ENCODE peak calls at places on chromosome 13, in seven cellular contexts. S, C, Z, J, B, N and M are unnamed samples.

GRCh38 chr13:31073859-31074718 is 87.6 kb downstream of the HSPH1 start:
- DNase-seq in S (no peak), C (no peak), Z (no peak), J (no peak), B (no peak), N (no peak), M (no peak)

GRCh38 chr13:30159446-30159839 is 147.9 kb downstream of the KATNAL1 start:
- DNase-seq in S (no peak), C (no peak), Z (no peak), J (peak; percentile 31), B (no peak), N (no peak), M (no peak)

GRCh38 chr13:80084086-80084676 is 256.7 kb downstream of the SPRY2 start:
- DNase-seq in S (no peak), C (no peak), Z (no peak), J (no peak), B (no peak), N (no peak), M (no peak)

GRCh38 chr13:94433055-94433947 is 46.2 kb downstream of the DCT start:
- DNase-seq in S (no peak), C (no peak), Z (no peak), J (no peak), B (no peak), N (no peak), M (peak; percentile 26)

GRCh38 chr13:84651288-84651687 is 769.0 kb upstream of the SLITRK1 start:
- DNase-seq in S (peak; percentile 64), C (peak; percentile 49), Z (no peak), J (no peak), B (no peak), N (no peak), M (no peak)

GRCh38 chr13:83975668-83976165 is 93.4 kb upstream of the SLITRK1 start:
- DNase-seq in S (no peak), C (no peak), Z (no peak), J (no peak), B (no peak), N (no peak), M (no peak)

GRCh38 chr13:42068886-42069285 is 20.4 kb downstream of the DGKH start:
- DNase-seq in S (no peak), C (no peak), Z (no peak), J (no peak), B (no peak), N (no peak), M (no peak)

GRCh38 chr13:25067054-25067453 is 28.9 kb upstream of the PABPC3 start:
- DNase-seq in S (no peak), C (no peak), Z (no peak), J (no peak), B (no peak), N (no peak), M (no peak)

GRCh38 chr13:65036999-65037398 is 2193.1 kb downstream of the PCDH9 start:
- DNase-seq in S (no peak), C (no peak), Z (no peak), J (no peak), B (no peak), N (no peak), M (no peak)

GRCh38 chr13:23701646-23702045 is 131.4 kb downstream of the TNFRSF19 start:
- DNase-seq in S (peak; percentile 93), C (peak; percentile 52), Z (no peak), J (no peak), B (peak; percentile 81), N (no peak), M (no peak)

GRCh38 chr13:29587645-29588044 is 7.8 kb downstream of the SLC7A1 start:
- DNase-seq in S (no peak), C (no peak), Z (no peak), J (no peak), B (no peak), N (no peak), M (no peak)

GRCh38 chr13:24270639-24271131 is 38.7 kb upstream of the C1QTNF9 start:
- DNase-seq in S (peak; percentile 84), C (peak; percentile 73), Z (no peak), J (peak; percentile 65), B (peak; percentile 91), N (peak; percentile 48), M (peak; percentile 80)

GRCh38 chr13:76336889-76337844 is 549.0 kb downstream of the KCTD12 start:
- DNase-seq in S (peak; percentile 42), C (no peak), Z (no peak), J (no peak), B (no peak), N (no peak), M (no peak)

GRCh38 chr13:28671393-28671792 is 12.5 kb downstream of the POMP start:
- DNase-seq in S (no peak), C (no peak), Z (no peak), J (no peak), B (no peak), N (no peak), M (no peak)

GRCh38 chr13:41562083-41562482 is 104.7 kb downstream of the RGCC start:
- DNase-seq in S (peak; percentile 58), C (peak; percentile 51), Z (no peak), J (no peak), B (no peak), N (no peak), M (no peak)

GRCh38 chr13:33678084-33678483 is 139.9 kb upstream of the RFC3 start:
- DNase-seq in S (no peak), C (no peak), Z (no peak), J (no peak), B (no peak), N (no peak), M (no peak)

GRCh38 chr13:98543380-98544104 is 33.4 kb downstream of the STK24 start:
- DNase-seq in S (no peak), C (no peak), Z (no peak), J (no peak), B (no peak), N (no peak), M (no peak)

GRCh38 chr13:98542568-98543379 is 34.1 kb downstream of the STK24 start:
- DNase-seq in S (no peak), C (no peak), Z (no peak), J (peak; percentile 20), B (no peak), N (no peak), M (no peak)

GRCh38 chr13:98541701-98542203 is 35.2 kb downstream of the STK24 start:
- DNase-seq in S (no peak), C (no peak), Z (no peak), J (no peak), B (no peak), N (no peak), M (no peak)

GRCh38 chr13:98546402-98546801 is 30.5 kb downstream of the STK24 start:
- DNase-seq in S (no peak), C (no peak), Z (no peak), J (no peak), B (no peak), N (no peak), M (no peak)

GRCh38 chr13:98544105-98544710 is 32.7 kb downstream of the STK24 start:
- DNase-seq in S (no peak), C (no peak), Z (no peak), J (no peak), B (no peak), N (no peak), M (no peak)
- H3K4me1 ChIP-seq in S (peaks cover 6% of the 10 kb centered on the region), C (peaks cover 52% of the 10 kb centered on the region), Z (peaks cover 9% of the 10 kb centered on the region), J (peaks cover 55% of the 10 kb centered on the region), B (peaks cover 24% of the 10 kb centered on the region), N (peaks cover 56% of the 10 kb centered on the region), M (peaks cover 15% of the 10 kb centered on the region)

GRCh38 chr13:52450793-52451116 is 321 bp upstream of the VPS36 start:
- DNase-seq in S (no peak), C (no peak), Z (no peak), J (no peak), B (no peak), N (no peak), M (no peak)
- H3K27ac ChIP-seq in S (no peak overlapping the region), C (no peak overlapping the region), Z (no peak overlapping the region), J (no peak overlapping the region), B (peak overlapping the region; percentile 99), N (no peak overlapping the region), M (peak overlapping the region; percentile 99)

DNA sequence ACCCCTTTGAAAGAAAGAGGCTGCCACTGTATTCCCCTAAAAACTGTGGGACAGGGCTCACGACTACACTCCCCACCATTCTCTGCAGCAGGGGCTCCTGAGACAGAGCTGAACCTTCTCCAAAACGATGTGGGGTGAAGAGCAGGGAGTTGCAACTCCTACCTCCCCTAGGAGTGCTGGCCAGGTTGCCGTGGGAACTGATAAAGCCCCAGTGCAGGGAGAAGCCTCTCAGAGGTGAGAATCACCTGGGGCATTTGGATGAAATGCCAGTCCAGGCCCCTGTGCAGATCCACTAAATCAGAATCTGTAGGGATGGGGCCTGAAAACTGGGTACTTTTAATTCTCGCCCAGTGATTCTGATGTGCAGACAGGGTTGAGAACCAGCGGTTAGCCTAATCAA is 945 bp downstream of the DHRS12 start:
- DNase-seq in S (no peak), C (no peak), Z (no peak), J (no peak), B (no peak), N (no peak), M (no peak)
- H3K4me1 ChIP-seq in S (peaks cover 6% of the 10 kb centered on the region), C (peaks cover 62% of the 10 kb centered on the region), Z (peaks cover 5% of the 10 kb centered on the region), J (peaks cover 39% of the 10 kb centered on the region), B (peaks cover 17% of the 10 kb centered on the region), N (peaks cover 42% of the 10 kb centered on the region), M (no peaks in the 10 kb centered on the region)

GRCh38 chr13:32314271-32314967 is 744 bp downstream of the ZAR1L start:
- DNase-seq in S (peak; percentile 61), C (peak; percentile 14), Z (no peak), J (no peak), B (peak; percentile 90), N (no peak), M (peak; percentile 57)
- H3K27ac ChIP-seq in S (peak overlapping the region; percentile 90), C (peak overlapping the region; percentile 90), Z (no peak overlapping the region), J (peak overlapping the region; percentile 99), B (peak overlapping the region; percentile 93), N (peak overlapping the region; percentile 94), M (peak overlapping the region; percentile 95)

DNA sequence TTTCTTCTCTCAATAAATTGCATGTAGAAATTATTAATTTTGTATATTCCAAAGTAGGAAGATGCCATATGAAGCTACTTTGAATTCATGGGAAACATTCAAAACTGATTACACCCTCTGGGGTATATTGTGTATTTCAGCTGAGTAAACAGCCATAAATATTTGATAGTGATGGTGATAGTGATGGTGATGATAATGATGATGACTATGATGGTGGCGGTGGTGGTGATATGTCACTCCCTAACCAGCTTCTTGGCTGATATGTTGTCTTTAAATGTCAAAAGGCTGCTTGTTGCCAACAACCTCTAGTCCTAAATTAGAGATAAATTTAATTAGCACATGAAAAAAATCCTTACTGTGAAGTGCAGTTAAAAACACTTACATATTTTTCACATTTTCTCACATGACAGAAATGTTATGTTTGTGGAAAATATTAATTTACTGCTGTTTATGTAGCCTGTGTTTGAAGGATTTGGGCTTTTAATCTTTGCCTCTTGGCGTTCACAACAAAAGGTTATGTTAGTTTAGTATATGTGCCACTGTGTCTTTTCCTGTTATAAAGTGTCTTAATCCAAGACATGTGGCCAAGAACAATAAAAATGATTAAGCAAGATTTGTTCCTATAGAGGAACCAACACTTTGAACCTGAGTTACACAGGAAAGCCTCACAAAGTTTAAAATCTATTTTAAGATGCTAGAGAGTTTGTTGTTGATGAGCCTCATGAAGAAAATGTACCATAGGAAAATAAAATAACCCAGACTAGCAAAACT is 102.2 kb downstream of the LRCH1 start:
- DNase-seq in S (no peak), C (no peak), Z (no peak), J (no peak), B (no peak), N (no peak), M (no peak)
- H3K4me1 ChIP-seq in S (peaks cover 10% of the 10 kb centered on the region), C (peaks cover 32% of the 10 kb centered on the region), Z (no peaks in the 10 kb centered on the region), J (peaks cover 19% of the 10 kb centered on the region), B (peaks cover 17% of the 10 kb centered on the region), N (no peaks in the 10 kb centered on the region), M (peaks cover 27% of the 10 kb centered on the region)